ENCODE peak calls at places on chromosomes 6 and 20, in ten cellular contexts. F, U, R, W, J, B, T, H, C and K are unnamed samples. For H3K9me3, the result is how much of the 10 kb centered on the place peaks cover.

GRCh38 chr20:50774515-50774914 is 20.3 kb upstream of the BCAS4 start:
- DNase-seq in F (no peak), U (no peak), R (no peak), W (peak), J (no peak), B (no peak), T (no peak), H (peak), C (no peak), K (no peak)

GRCh38 chr6:45569210-45569945 is 191.6 kb upstream of the SUPT3H start:
- DNase-seq in F (no peak), U (no peak), R (no peak), W (no peak), J (no peak), B (no peak), T (no peak), H (no peak), C (no peak), K (no peak)

GRCh38 chr6:17004269-17004668 is 97.6 kb upstream of the STMND1 start:
- DNase-seq in F (no peak), U (no peak), R (no peak), W (no peak), J (no peak), B (no peak), T (no peak), H (no peak), C (no peak), K (no peak)

GRCh38 chr6:165616116-165616515 is 46.9 kb downstream of the PDE10A start:
- DNase-seq in F (no peak), U (no peak), R (no peak), W (no peak), J (no peak), B (no peak), T (no peak), H (no peak), C (no peak), K (no peak)

GRCh38 chr6:144104898-144105487 is 9.6 kb upstream of the SF3B5 start:
- DNase-seq in F (no peak), U (peak), R (peak), W (no peak), J (peak), B (peak), T (peak), H (no peak), C (peak), K (no peak)

GRCh38 chr20:2616634-2617033 is 35.8 kb upstream of the NOP56 start:
- DNase-seq in F (no peak), U (no peak), R (no peak), W (no peak), J (peak), B (no peak), T (no peak), H (no peak), C (no peak), K (no peak)

GRCh38 chr6:37582309-37582708 is 82.6 kb upstream of the CCDC167 start:
- DNase-seq in F (no peak), U (no peak), R (no peak), W (peak), J (no peak), B (no peak), T (no peak), H (no peak), C (no peak), K (no peak)

GRCh38 chr20:8524716-8525343 is 392.8 kb downstream of the PLCB1 start:
- DNase-seq in F (no peak), U (no peak), R (no peak), W (no peak), J (no peak), B (no peak), T (no peak), H (no peak), C (no peak), K (no peak)

GRCh38 chr20:44765091-44765490 is 19.4 kb downstream of the KCNK15 start:
- DNase-seq in F (no peak), U (no peak), R (no peak), W (no peak), J (no peak), B (no peak), T (no peak), H (no peak), C (no peak), K (no peak)

GRCh38 chr20:2610941-2611720 is 41.3 kb upstream of the NOP56 start:
- DNase-seq in F (no peak), U (no peak), R (no peak), W (no peak), J (no peak), B (no peak), T (no peak), H (no peak), C (no peak), K (no peak)

GRCh38 chr6:129655334-129655733 is 54.6 kb downstream of the ARHGAP18 start:
- DNase-seq in F (no peak), U (no peak), R (no peak), W (no peak), J (no peak), B (no peak), T (no peak), H (no peak), C (no peak), K (no peak)

GRCh38 chr6:40936810-40937209 is 102.2 kb downstream of the UNC5CL start:
- DNase-seq in F (no peak), U (no peak), R (no peak), W (no peak), J (peak), B (peak), T (no peak), H (no peak), C (peak), K (no peak)

GRCh38 chr6:26272171-26272631 is 92.8 kb upstream of the BTN3A2 start:
- DNase-seq in F (no peak), U (peak), R (peak), W (peak), J (no peak), B (no peak), T (no peak), H (peak), C (no peak), K (peak)

GRCh38 chr6:109949281-109950065 is 28.6 kb upstream of the GPR6 start:
- DNase-seq in F (no peak), U (no peak), R (no peak), W (no peak), J (no peak), B (no peak), T (no peak), H (no peak), C (no peak), K (no peak)

GRCh38 chr20:59062057-59062456 is 19.5 kb upstream of the PRELID3B start:
- DNase-seq in F (no peak), U (no peak), R (no peak), W (no peak), J (no peak), B (no peak), T (no peak), H (no peak), C (no peak), K (no peak)

GRCh38 chr6:39941138-39941537 is 6.9 kb upstream of the MOCS1 start:
- DNase-seq in F (no peak), U (no peak), R (no peak), W (no peak), J (no peak), B (no peak), T (no peak), H (no peak), C (no peak), K (no peak)

GRCh38 chr6:133547136-133547535 is 306.0 kb downstream of the EYA4 start:
- DNase-seq in F (no peak), U (no peak), R (no peak), W (no peak), J (no peak), B (no peak), T (no peak), H (no peak), C (no peak), K (no peak)

GRCh38 chr20:13546497-13547131 is 92.1 kb downstream of the TASP1 start:
- DNase-seq in F (peak), U (peak), R (peak), W (peak), J (peak), B (peak), T (peak), H (peak), C (peak), K (peak)

GRCh38 chr20:17225891-17226409 is 890 bp upstream of the PCSK2 start:
- DNase-seq in F (no peak), U (no peak), R (no peak), W (peak), J (no peak), B (no peak), T (no peak), H (peak), C (no peak), K (no peak)

GRCh38 chr6:110323004-110323657 is 35.0 kb downstream of the METTL24 start:
- DNase-seq in F (no peak), U (no peak), R (no peak), W (no peak), J (no peak), B (no peak), T (no peak), H (peak), C (no peak), K (no peak)

GRCh38 chr6:140857734-140858380 is 1274.9 kb upstream of the GJE1 start:
- DNase-seq in F (no peak), U (no peak), R (no peak), W (no peak), J (peak), B (peak), T (no peak), H (no peak), C (no peak), K (no peak)

GRCh38 chr6:15518057-15518456 is 144.8 kb downstream of the DTNBP1 start:
- DNase-seq in F (peak), U (no peak), R (no peak), W (no peak), J (peak), B (no peak), T (no peak), H (no peak), C (no peak), K (no peak)

GRCh38 chr6:34182751-34183531 is 37.1 kb upstream of the GRM4 start:
- DNase-seq in F (peak), U (peak), R (peak), W (peak), J (no peak), B (no peak), T (peak), H (no peak), C (no peak), K (peak)

GRCh38 chr20:4445780-4446179 is 275.9 kb upstream of the PRND start:
- DNase-seq in F (no peak), U (no peak), R (no peak), W (no peak), J (peak), B (no peak), T (no peak), H (no peak), C (no peak), K (no peak)

GRCh38 chr6:148217921-148218320 is 124.7 kb upstream of the SASH1 start:
- DNase-seq in F (no peak), U (no peak), R (no peak), W (no peak), J (no peak), B (no peak), T (no peak), H (no peak), C (no peak), K (no peak)

GRCh38 chr20:36092424-36093024 is 62.0 kb upstream of the EPB41L1 start:
- DNase-seq in F (no peak), U (no peak), R (no peak), W (peak), J (no peak), B (peak), T (no peak), H (peak), C (no peak), K (no peak)

DNA sequence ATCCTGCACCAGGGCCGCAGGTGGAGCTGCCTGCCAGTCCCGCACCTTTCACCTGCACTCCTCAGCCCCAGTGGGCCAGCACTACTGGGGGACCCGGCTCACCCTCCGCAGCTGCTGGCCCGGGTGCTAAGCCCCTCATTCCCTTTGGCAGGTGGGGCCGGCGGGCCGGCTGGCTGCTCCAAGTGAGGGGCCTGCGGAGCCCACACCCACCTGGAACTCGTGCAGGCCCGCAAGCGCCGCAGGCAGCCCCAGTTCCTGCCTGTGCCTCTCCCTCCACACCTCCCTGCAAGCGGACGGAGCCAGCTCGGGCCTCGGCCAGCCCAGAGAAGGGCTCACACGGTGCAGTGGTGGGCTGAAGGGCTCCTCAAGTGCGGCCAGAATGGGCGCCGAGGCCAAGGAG is 199.0 kb upstream of the HS3ST5 start:
- DNase-seq in F (no peak), U (no peak), R (no peak), W (no peak), J (no peak), B (no peak), T (no peak), H (no peak), C (no peak), K (no peak)
- H3K9me3 ChIP-seq in F (under half), U (under half), R (under half), W (under half), J (under half), B (under half), T (under half), H (under half), C (under half), K (under half)

GRCh38 chr20:5691918-5692618 is 58.1 kb upstream of the SHLD1 start:
- DNase-seq in F (no peak), U (no peak), R (no peak), W (no peak), J (no peak), B (no peak), T (peak), H (no peak), C (no peak), K (no peak)

GRCh38 chr20:5688431-5688972 is 61.7 kb upstream of the SHLD1 start:
- DNase-seq in F (no peak), U (no peak), R (peak), W (no peak), J (no peak), B (no peak), T (no peak), H (no peak), C (no peak), K (no peak)

GRCh38 chr20:5686381-5687105 is 63.7 kb upstream of the SHLD1 start:
- DNase-seq in F (no peak), U (no peak), R (no peak), W (no peak), J (no peak), B (no peak), T (no peak), H (no peak), C (no peak), K (no peak)

GRCh38 chr20:5689451-5689850 is 60.8 kb upstream of the SHLD1 start:
- DNase-seq in F (no peak), U (no peak), R (no peak), W (no peak), J (no peak), B (no peak), T (no peak), H (no peak), C (no peak), K (no peak)

GRCh38 chr20:5687884-5688283 is 62.3 kb upstream of the SHLD1 start:
- DNase-seq in F (no peak), U (no peak), R (no peak), W (no peak), J (no peak), B (no peak), T (no peak), H (no peak), C (no peak), K (no peak)
- H3K9me3 ChIP-seq in F (under half), U (under half), R (under half), W (under half), J (under half), B (under half), T (under half), H (under half), C (under half), K (under half)

GRCh38 chr6:99611148-99611547 is 4.5 kb downstream of the PRDM13 start:
- DNase-seq in F (no peak), U (no peak), R (no peak), W (no peak), J (no peak), B (no peak), T (peak), H (no peak), C (no peak), K (no peak)
- H3K9me3 ChIP-seq in F (under half), U (under half), R (under half), W (under half), J (under half), B (under half), T (under half), H (under half), C (under half), K (under half)

GRCh38 chr6:108942556-108943492 is 94.6 kb downstream of the ARMC2 start:
- DNase-seq in F (no peak), U (peak), R (no peak), W (no peak), J (no peak), B (no peak), T (no peak), H (no peak), C (no peak), K (peak)

GRCh38 chr6:108945686-108946158 is 97.5 kb downstream of the ARMC2 start:
- DNase-seq in F (peak), U (no peak), R (no peak), W (peak), J (peak), B (no peak), T (no peak), H (peak), C (no peak), K (no peak)

GRCh38 chr6:108946695-108947094 is 98.5 kb downstream of the ARMC2 start:
- DNase-seq in F (no peak), U (no peak), R (no peak), W (no peak), J (peak), B (no peak), T (no peak), H (no peak), C (no peak), K (no peak)

GRCh38 chr6:108944058-108944457 is 95.8 kb downstream of the ARMC2 start:
- DNase-seq in F (no peak), U (no peak), R (no peak), W (no peak), J (peak), B (no peak), T (no peak), H (no peak), C (no peak), K (no peak)

GRCh38 chr6:108944707-108945685 is 96.8 kb downstream of the ARMC2 start:
- DNase-seq in F (peak), U (no peak), R (no peak), W (no peak), J (peak), B (no peak), T (no peak), H (no peak), C (no peak), K (no peak)
- H3K9me3 ChIP-seq in F (under half), U (under half), R (under half), W (under half), J (under half), B (under half), T (under half), H (under half), C (under half), K (under half)

GRCh38 chr6:169964440-169965212 is 213.2 kb downstream of the ERMARD start:
- DNase-seq in F (no peak), U (no peak), R (no peak), W (peak), J (no peak), B (no peak), T (no peak), H (peak), C (no peak), K (no peak)
- H3K9me3 ChIP-seq in F (under half), U (under half), R (under half), W (under half), J (under half), B (under half), T (under half), H (under half), C (under half), K (under half)

DNA sequence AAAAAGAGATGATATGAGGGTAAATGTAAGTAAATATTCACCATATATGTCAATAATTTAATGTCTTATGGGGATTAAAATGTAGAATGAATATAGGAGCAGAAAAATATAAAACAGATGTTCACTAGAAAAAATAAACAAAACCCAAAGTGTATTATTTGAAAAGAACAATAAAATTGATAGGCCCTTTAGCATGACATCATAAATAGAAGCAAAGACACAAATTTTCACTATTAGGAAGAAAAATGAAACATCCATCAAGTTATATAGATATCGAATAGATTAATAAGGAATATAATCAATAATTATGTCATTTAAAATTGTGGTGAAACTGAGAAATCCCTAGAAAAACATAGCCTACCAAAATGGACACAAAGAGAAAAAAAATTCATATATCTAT is 40.1 kb upstream of the GMDS start:
- DNase-seq in F (no peak), U (no peak), R (no peak), W (no peak), J (no peak), B (no peak), T (no peak), H (no peak), C (no peak), K (no peak)
- H3K9me3 ChIP-seq in F (under half), U (under half), R (under half), W (under half), J (under half), B (under half), T (under half), H (under half), C (under half), K (under half)

GRCh38 chr20:31260326-31260932 is 3.0 kb downstream of the DEFB115 start:
- DNase-seq in F (no peak), U (no peak), R (no peak), W (no peak), J (no peak), B (peak), T (no peak), H (no peak), C (no peak), K (no peak)

GRCh38 chr20:31257364-31257763 is at the start of gene DEFB115:
- DNase-seq in F (no peak), U (no peak), R (no peak), W (no peak), J (no peak), B (no peak), T (no peak), H (no peak), C (no peak), K (no peak)

DNA sequence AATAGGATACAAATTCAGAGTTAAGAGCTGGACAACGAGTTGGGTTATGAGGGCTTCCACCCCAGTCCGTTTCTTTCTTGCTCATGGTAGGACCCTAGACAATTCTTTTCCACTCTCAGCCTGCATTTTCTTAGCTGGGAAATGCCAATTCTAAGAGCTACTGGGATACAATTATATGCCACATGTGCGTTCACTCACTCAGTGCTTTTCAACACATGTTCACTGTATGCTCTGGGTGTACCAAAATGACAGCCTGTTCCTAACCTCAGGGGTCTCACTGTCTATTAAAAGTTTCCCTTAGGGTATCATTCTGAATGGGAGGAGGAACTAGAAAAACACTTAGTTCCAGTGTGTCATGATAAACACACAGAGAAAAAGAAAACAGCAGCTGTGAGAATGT is 505 bp upstream of the DEFB115 start:
- DNase-seq in F (no peak), U (no peak), R (no peak), W (no peak), J (no peak), B (no peak), T (no peak), H (no peak), C (no peak), K (no peak)
- H3K9me3 ChIP-seq in F (under half), U (under half), R (under half), W (under half), J (under half), B (under half), T (under half), H (half or more), C (under half), K (under half)

DNA sequence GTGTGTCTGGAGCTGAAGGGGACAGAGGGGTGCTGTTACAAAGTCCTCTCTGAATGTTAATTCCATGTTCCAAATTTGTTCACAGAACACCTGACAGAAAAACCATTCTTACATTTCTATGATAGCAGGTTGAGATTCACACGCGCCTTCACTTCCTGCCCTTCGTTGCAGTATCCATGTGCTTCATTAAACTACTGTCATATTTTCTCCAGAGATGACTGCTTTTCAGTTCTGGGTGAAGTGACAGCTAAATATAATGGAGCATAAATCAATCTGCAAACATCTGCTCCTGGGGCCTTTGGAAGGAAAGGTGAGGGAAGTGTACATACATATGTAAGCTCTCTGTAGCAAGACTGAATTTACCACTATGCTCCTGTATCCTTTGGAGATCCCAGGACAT is 750.2 kb downstream of the HDGFL1 start:
- DNase-seq in F (no peak), U (no peak), R (no peak), W (no peak), J (no peak), B (no peak), T (no peak), H (no peak), C (no peak), K (no peak)
- H3K9me3 ChIP-seq in F (under half), U (under half), R (under half), W (under half), J (under half), B (under half), T (under half), H (under half), C (under half), K (under half)

GRCh38 chr20:31974975-31975481 is 7.1 kb downstream of the XKR7 start:
- DNase-seq in F (no peak), U (no peak), R (no peak), W (no peak), J (no peak), B (no peak), T (no peak), H (peak), C (no peak), K (no peak)
- H3K9me3 ChIP-seq in F (under half), U (under half), R (under half), W (under half), J (under half), B (under half), T (under half), H (under half), C (under half), K (under half)

GRCh38 chr6:114619621-114620020 is 276.8 kb upstream of the HS3ST5 start:
- DNase-seq in F (no peak), U (no peak), R (no peak), W (no peak), J (no peak), B (no peak), T (no peak), H (no peak), C (no peak), K (no peak)
- H3K9me3 ChIP-seq in F (under half), U (under half), R (under half), W (under half), J (under half), B (under half), T (under half), H (under half), C (under half), K (under half)